ENCODE peak calls at places on chromosomes 4 and X, in seven cellular contexts. E is K562, T is bronchial epithelial cell, K is ascending aorta, A is AG04450, F is right cardiac atrium, B is GM12878. O is an unnamed sample.

GRCh38 chrX:17687648-17688047 is 49.6 kb upstream of the SCML1 start:
- DNase-seq in E (no peak), T (no peak), K (no peak), A (no peak), F (no peak), B (no peak), O (no peak)

GRCh38 chr4:52651993-52652672 is 7.0 kb downstream of the USP46 start:
- DNase-seq in E (no peak), T (peak; percentile 23), K (no peak), A (no peak), F (no peak), B (no peak), O (no peak)

GRCh38 chr4:164337219-164337944 is 416.5 kb upstream of the SMIM31 start:
- DNase-seq in E (no peak), T (no peak), K (no peak), A (no peak), F (no peak), B (no peak), O (no peak)

GRCh38 chrX:143854006-143854405 is 29.9 kb upstream of the UBE2NL start:
- DNase-seq in E (no peak), T (peak; percentile 63), K (no peak), A (no peak), F (no peak), B (no peak), O (no peak)

GRCh38 chr4:10581022-10581421 is 103.5 kb downstream of the CLNK start:
- DNase-seq in E (no peak), T (peak; percentile 18), K (no peak), A (no peak), F (no peak), B (no peak), O (no peak)

GRCh38 chrX:48083212-48083611 is 11.8 kb upstream of the ZNF630 start:
- DNase-seq in E (peak; percentile 73), T (peak; percentile 38), K (no peak), A (peak; percentile 2), F (peak; percentile 50), B (no peak), O (no peak)

GRCh38 chr4:150142831-150143230 is 64.6 kb downstream of the DCLK2 start:
- DNase-seq in E (no peak), T (no peak), K (no peak), A (no peak), F (no peak), B (no peak), O (no peak)

GRCh38 chrX:47218920-47219815 is 687 bp downstream of the CDK16 start:
- DNase-seq in E (peak; percentile 68), T (no peak), K (peak; percentile 73), A (no peak), F (peak; percentile 82), B (no peak), O (peak; percentile 55)

GRCh38 chr4:126701756-126702155 is 931.0 kb upstream of the INTU start:
- DNase-seq in E (no peak), T (peak; percentile 32), K (no peak), A (no peak), F (peak; percentile 85), B (no peak), O (no peak)

GRCh38 chr4:80471701-80472100 is 136.2 kb downstream of the CFAP299 start:
- DNase-seq in E (no peak), T (peak; percentile 36), K (no peak), A (peak; percentile 20), F (peak; percentile 51), B (no peak), O (no peak)

GRCh38 chrX:122046815-122047214 is 999.4 kb downstream of the GLUD2 start:
- DNase-seq in E (no peak), T (no peak), K (no peak), A (no peak), F (no peak), B (no peak), O (no peak)

GRCh38 chrX:109774706-109775105 is 41.6 kb upstream of the ACSL4 start:
- DNase-seq in E (peak; percentile 46), T (peak; percentile 85), K (no peak), A (peak; percentile 20), F (no peak), B (peak; percentile 50), O (peak; percentile 64)

GRCh38 chrX:1163231-1163630 is 49.2 kb downstream of the CRLF2 start:
- DNase-seq in E (no peak), T (no peak), K (peak; percentile 22), A (no peak), F (no peak), B (no peak), O (no peak)

GRCh38 chrX:40097492-40098263 is at the start of gene BCOR:
- DNase-seq in E (peak; percentile 84), T (no peak), K (no peak), A (no peak), F (peak; percentile 89), B (no peak), O (peak; percentile 74)

GRCh38 chr4:113784497-113785254 is 23.1 kb upstream of the CAMK2D start:
- DNase-seq in E (no peak), T (peak; percentile 99), K (no peak), A (peak; percentile 91), F (no peak), B (no peak), O (no peak)

GRCh38 chr4:47391256-47391655 is 72.2 kb downstream of the COMMD8 start:
- DNase-seq in E (no peak), T (no peak), K (no peak), A (no peak), F (no peak), B (no peak), O (no peak)

GRCh38 chrX:137565318-137565904 is 516 bp upstream of the ZIC3 start:
- DNase-seq in E (no peak), T (no peak), K (no peak), A (no peak), F (no peak), B (no peak), O (no peak)
- H3K27me3 ChIP-seq in E (peaks cover 6% of the 10 kb centered on the region), T (peaks cover 36% of the 10 kb centered on the region), K (peaks cover 6% of the 10 kb centered on the region), A (peaks cover 27% of the 10 kb centered on the region), F (no peaks in the 10 kb centered on the region), B (peaks cover 3% of the 10 kb centered on the region), O (no peaks in the 10 kb centered on the region)

GRCh38 chrX:136453114-136453513 is 34.6 kb upstream of the BRS3 start:
- DNase-seq in E (no peak), T (no peak), K (no peak), A (no peak), F (no peak), B (no peak), O (no peak)
- H3K27me3 ChIP-seq in E (no peaks in the 10 kb centered on the region), T (no peaks in the 10 kb centered on the region), K (no peaks in the 10 kb centered on the region), A (no peaks in the 10 kb centered on the region), F (no peaks in the 10 kb centered on the region), B (no peaks in the 10 kb centered on the region), O (no peaks in the 10 kb centered on the region)

GRCh38 chr4:108168672-108169562 is at the start of gene LEF1:
- DNase-seq in E (peak; percentile 73), T (no peak), K (no peak), A (no peak), F (peak; percentile 43), B (no peak), O (peak; percentile 56)
- H3K27me3 ChIP-seq in E (no peaks in the 10 kb centered on the region), T (peaks cover 68% of the 10 kb centered on the region), K (peaks cover 19% of the 10 kb centered on the region), A (peaks cover 85% of the 10 kb centered on the region), F (peaks cover 5% of the 10 kb centered on the region), B (peaks cover 39% of the 10 kb centered on the region), O (peaks cover 3% of the 10 kb centered on the region)

DNA sequence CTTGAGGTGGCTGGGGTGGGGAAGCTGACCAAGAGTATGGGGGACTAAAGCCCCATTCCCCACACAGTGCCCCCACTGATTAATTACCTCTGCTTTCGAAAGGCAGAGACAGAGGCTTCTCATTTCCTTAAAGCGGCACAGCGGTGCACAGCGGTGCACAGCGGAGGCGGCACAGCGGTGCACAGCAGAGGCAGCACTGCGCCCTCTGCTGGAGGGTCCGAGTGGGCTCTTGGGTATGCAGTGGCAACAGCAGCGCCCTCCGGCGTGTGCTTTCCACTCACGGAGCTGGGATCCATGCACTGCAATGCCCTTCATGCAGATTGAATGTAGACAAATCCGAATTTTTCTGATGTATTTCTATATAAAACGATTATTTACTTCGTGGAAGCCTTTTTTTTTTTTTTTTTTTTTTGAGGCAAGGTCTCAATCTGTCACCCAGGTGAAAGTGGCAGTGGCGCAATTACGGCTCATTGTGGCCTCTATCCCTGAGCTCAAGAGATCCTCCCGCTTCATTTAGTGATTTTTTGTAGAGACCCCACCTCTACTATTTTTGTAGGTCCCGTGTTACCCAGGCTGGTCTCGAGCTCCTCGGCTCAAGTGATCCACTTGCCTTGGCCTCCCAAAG is 19.7 kb upstream of the PRPS2 start:
- DNase-seq in E (peak; percentile 71), T (no peak), K (no peak), A (no peak), F (peak; percentile 78), B (peak; percentile 20), O (peak; percentile 67)
- H3K27me3 ChIP-seq in E (peaks cover 22% of the 10 kb centered on the region), T (no peaks in the 10 kb centered on the region), K (no peaks in the 10 kb centered on the region), A (no peaks in the 10 kb centered on the region), F (no peaks in the 10 kb centered on the region), B (peaks cover 8% of the 10 kb centered on the region), O (no peaks in the 10 kb centered on the region)

DNA sequence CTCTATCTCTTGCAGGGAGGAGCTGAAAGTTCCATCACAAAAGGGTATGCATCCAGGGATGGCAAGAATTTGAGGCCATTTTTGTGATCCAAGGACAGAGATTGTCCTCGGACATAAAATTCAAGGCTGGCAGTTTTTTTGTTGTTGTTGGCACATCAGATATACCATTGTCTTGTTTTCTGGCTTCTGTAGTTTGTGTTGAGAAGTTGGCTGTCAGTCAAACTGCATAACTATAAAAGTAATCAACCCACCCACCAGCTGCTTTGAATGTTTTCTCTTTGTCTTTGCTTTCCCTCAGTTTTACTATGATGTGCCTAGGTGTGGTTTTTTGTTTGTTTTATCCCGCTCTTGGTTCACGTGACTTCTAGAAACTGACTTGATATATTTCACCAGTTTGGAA is 21.6 kb upstream of the PDZD4 start:
- DNase-seq in E (no peak), T (no peak), K (no peak), A (no peak), F (no peak), B (no peak), O (no peak)
- H3K27me3 ChIP-seq in E (no peaks in the 10 kb centered on the region), T (peaks cover 1% of the 10 kb centered on the region), K (peaks cover 4% of the 10 kb centered on the region), A (peaks cover 8% of the 10 kb centered on the region), F (no peaks in the 10 kb centered on the region), B (no peaks in the 10 kb centered on the region), O (peaks cover 2% of the 10 kb centered on the region)

DNA sequence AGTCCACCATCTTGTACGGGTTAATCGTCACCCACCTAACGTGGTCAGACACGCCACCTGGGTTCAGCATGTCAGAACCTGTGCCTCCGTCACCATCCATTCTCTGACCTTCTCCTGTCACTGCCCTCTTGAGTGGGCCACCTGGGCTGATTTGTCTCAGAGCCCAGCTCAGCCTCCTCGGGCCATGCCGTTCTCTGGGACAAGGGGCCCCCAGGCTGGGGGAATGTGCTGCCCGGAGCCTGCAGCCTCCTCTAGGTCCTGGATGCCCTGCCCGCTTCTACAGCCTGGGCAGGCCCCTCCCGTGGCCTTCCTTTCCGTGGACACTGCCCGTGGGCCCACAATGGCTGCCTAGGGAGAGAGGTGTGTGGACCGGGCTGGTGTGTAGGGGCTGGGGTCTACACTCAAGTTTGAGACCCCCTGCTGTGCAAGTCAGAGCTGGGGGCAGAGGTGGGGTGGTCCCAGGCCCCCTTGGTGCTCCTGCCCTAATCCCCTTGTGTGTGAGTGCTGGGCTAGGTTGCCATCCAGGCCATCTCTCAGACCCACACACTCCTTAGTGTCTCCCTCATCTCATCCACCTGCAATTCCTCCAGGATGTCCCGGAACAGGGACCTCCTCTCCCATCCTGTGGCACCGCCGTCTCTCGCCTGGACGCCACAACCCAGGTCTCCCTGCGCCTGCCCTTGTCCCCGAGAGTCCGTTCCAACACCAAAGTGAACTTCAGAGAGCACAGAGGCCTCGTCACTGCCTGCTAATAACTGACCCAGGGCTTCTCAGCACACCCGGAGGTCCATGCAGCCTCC is 12.4 kb downstream of the PSAPL1 start:
- DNase-seq in E (no peak), T (no peak), K (peak; percentile 51), A (no peak), F (no peak), B (no peak), O (no peak)
- H3K27me3 ChIP-seq in E (peaks cover 47% of the 10 kb centered on the region), T (no peaks in the 10 kb centered on the region), K (no peaks in the 10 kb centered on the region), A (peaks cover 3% of the 10 kb centered on the region), F (no peaks in the 10 kb centered on the region), B (no peaks in the 10 kb centered on the region), O (peaks cover 1% of the 10 kb centered on the region)